ENCODE peak calls at places on chromosomes 7 and 10, in six cellular contexts. K is stimulated activated CD8-positive, alpha-beta memory T cell treated with anti-CD3 and anti-CD28 coated beads, Interleukin-7, amount 100 ng/mL, for 1 hour; V is hippocampal formation; Z is left kidney; O is NCI-H2107; C is activated naive CD8-positive, alpha-beta T cell treated with anti-CD3 and anti-CD28 coated beads, Interleukin-2, amount 50 U/mL, for 24 hours. B is an unnamed sample.
A peak's percentile ranks its signal among the peaks of the same experiment; 100 is the strongest.

GRCh38 chr10:72574636-72575035 is 51.2 kb downstream of the MICU1 start:
- DNase-seq in V (no peak), C (no peak), Z (no peak), O (no peak), K (no peak), B (no peak)

GRCh38 chr7:148585399-148585798 is 5.2 kb upstream of the C7orf33 start:
- DNase-seq in V (no peak), Z (no peak), K (no peak), O (no peak), C (no peak), B (no peak)

GRCh38 chr7:155916926-155917655 is 104.8 kb upstream of the SHH start:
- DNase-seq in C (no peak), V (no peak), K (no peak), O (no peak), Z (no peak), B (no peak)

GRCh38 chr7:4833691-4834600 is 27.9 kb downstream of the PAPOLB start:
- DNase-seq in K (no peak), Z (no peak), O (no peak), V (no peak), C (no peak), B (no peak)

GRCh38 chr10:128098631-128099030 is 27.6 kb downstream of the MKI67 start:
- DNase-seq in V (no peak), Z (no peak), C (no peak), O (no peak), K (no peak), B (no peak)

GRCh38 chr7:44143606-44144250 is 2.6 kb upstream of the MYL7 start:
- DNase-seq in C (no peak), Z (no peak), K (no peak), O (no peak), V (no peak), B (no peak)

GRCh38 chr10:77989081-77989724 is 40.1 kb downstream of the POLR3A start:
- DNase-seq in Z (no peak), K (no peak), C (no peak), V (no peak), O (no peak), B (no peak)

GRCh38 chr7:41420421-41420820 is 282.5 kb downstream of the INHBA start:
- DNase-seq in C (no peak), K (no peak), V (no peak), Z (no peak), O (no peak), B (no peak)

GRCh38 chr7:134637934-134638719 is 8.5 kb upstream of the BPGM start:
- DNase-seq in K (no peak), O (no peak), V (no peak), Z (no peak), C (no peak), B (no peak)

GRCh38 chr7:34889951-34890350 is 147.3 kb downstream of the DPY19L1 start:
- DNase-seq in Z (no peak), V (no peak), K (no peak), O (no peak), C (no peak), B (no peak)

GRCh38 chr10:103854265-103854686 is 1.1 kb downstream of the SH3PXD2A start:
- DNase-seq in O (no peak), V (no peak), K (no peak), Z (peak; percentile 93), C (no peak), B (no peak)

GRCh38 chr7:155237297-155237696 is 60.4 kb upstream of the INSIG1 start:
- DNase-seq in K (no peak), Z (no peak), O (no peak), V (no peak), C (no peak), B (no peak)

GRCh38 chr10:4181690-4182089 is 396.7 kb upstream of the KLF6 start:
- DNase-seq in V (no peak), Z (no peak), O (no peak), C (no peak), K (no peak), B (no peak)

GRCh38 chr7:133364959-133365680 is 112.2 kb downstream of the EXOC4 start:
- DNase-seq in K (no peak), C (no peak), V (no peak), Z (peak; percentile 5), O (no peak), B (no peak)

GRCh38 chr10:75417522-75417927 is 13.9 kb upstream of the LRMDA start:
- DNase-seq in V (no peak), O (peak; percentile 14), C (no peak), Z (no peak), K (no peak), B (peak; percentile 2)

GRCh38 chr10:74898201-74898976 is 72.0 kb downstream of the KAT6B start:
- DNase-seq in C (no peak), Z (no peak), K (no peak), O (no peak), V (no peak), B (no peak)

GRCh38 chr7:151954866-151955820 is 1.1 kb upstream of the GALNTL5 start:
- DNase-seq in K (no peak), Z (no peak), O (no peak), V (no peak), C (no peak), B (no peak)